ENCODE peak calls at places on chromosomes 6 and 20, in eight cellular contexts. F, K, A, X, B, Z, J and L are unnamed samples. For H3K4me1, the result is how much of the 10 kb centered on the place peaks cover.

GRCh38 chr6:23045280-23045679 is 475.9 kb downstream of the HDGFL1 start:
- DNase-seq in Z (no peak), J (no peak), K (no peak), A (no peak), X (no peak), F (no peak), B (no peak), L (no peak)

GRCh38 chr6:157586476-157587126 is 205.6 kb downstream of the ZDHHC14 start:
- DNase-seq in F (no peak), B (no peak), X (no peak), K (no peak), A (no peak), Z (no peak), J (no peak), L (no peak)

GRCh38 chr6:19478992-19479391 is 358.2 kb upstream of the ID4 start:
- DNase-seq in B (no peak), Z (no peak), F (no peak), A (no peak), J (no peak), K (no peak), X (no peak), L (no peak)

GRCh38 chr6:82506526-82506925 is 142.9 kb downstream of the TPBG start:
- DNase-seq in J (no peak), B (no peak), X (peak), Z (no peak), A (no peak), F (no peak), K (no peak), L (no peak)

GRCh38 chr6:151317206-151317994 is 74.0 kb downstream of the ZBTB2 start:
- DNase-seq in K (no peak), B (no peak), A (no peak), J (no peak), F (no peak), Z (no peak), X (peak), L (no peak)

GRCh38 chr6:75117701-75118100 is 88.2 kb downstream of the COL12A1 start:
- DNase-seq in J (no peak), B (no peak), K (no peak), X (no peak), A (no peak), Z (no peak), F (no peak), L (no peak)

GRCh38 chr6:134117409-134117808 is 65.0 kb upstream of the SLC2A12 start:
- DNase-seq in F (no peak), Z (no peak), J (no peak), A (no peak), K (no peak), B (no peak), X (no peak), L (no peak)

GRCh38 chr20:57573893-57574292 is 13.0 kb downstream of the PCK1 start:
- DNase-seq in X (no peak), Z (no peak), K (no peak), A (no peak), B (no peak), J (peak), F (no peak), L (no peak)

GRCh38 chr6:8182857-8183256 is 80.5 kb upstream of the EEF1E1 start:
- DNase-seq in Z (no peak), F (no peak), B (no peak), A (no peak), X (no peak), K (no peak), J (no peak), L (no peak)

GRCh38 chr6:129936329-129937165 is 75.4 kb upstream of the TMEM244 start:
- DNase-seq in Z (no peak), J (no peak), F (no peak), X (peak), A (peak), K (peak), B (peak), L (no peak)

GRCh38 chr20:58604410-58604881 is 46.6 kb upstream of the STX16 start:
- DNase-seq in X (no peak), A (no peak), F (no peak), J (peak), Z (no peak), K (no peak), B (no peak), L (peak)

GRCh38 chr6:34813028-34813742 is 21.3 kb downstream of the BLTP3A start:
- DNase-seq in J (no peak), K (no peak), Z (no peak), F (no peak), A (no peak), B (no peak), X (no peak), L (no peak)

GRCh38 chr6:37024665-37025337 is 19.3 kb downstream of the FGD2 start:
- DNase-seq in F (no peak), Z (no peak), X (peak), K (peak), A (peak), B (no peak), J (peak), L (no peak)

GRCh38 chr20:61979090-61979489 is 86.6 kb downstream of the TAF4 start:
- DNase-seq in X (no peak), K (no peak), A (no peak), Z (no peak), J (peak), B (no peak), F (no peak), L (peak)

GRCh38 chr6:106446287-106446885 is 85.9 kb downstream of the CRYBG1 start:
- DNase-seq in A (no peak), J (no peak), Z (no peak), B (no peak), K (no peak), F (no peak), X (peak), L (no peak)

GRCh38 chr6:25991785-25992412 is 29.3 kb downstream of the TRIM38 start:
- DNase-seq in F (peak), Z (peak), A (no peak), X (peak), B (peak), K (peak), J (peak), L (peak)

GRCh38 chr6:27188206-27188884 is 59.2 kb upstream of the PRSS16 start:
- DNase-seq in Z (no peak), B (peak), F (peak), K (peak), X (peak), A (peak), J (peak), L (peak)

GRCh38 chr6:36660771-36661471 is 17.6 kb upstream of the CDKN1A start:
- DNase-seq in B (peak), Z (no peak), A (no peak), J (peak), K (peak), X (no peak), F (peak), L (peak)

GRCh38 chr20:61812771-61813485 is 252.8 kb downstream of the TAF4 start:
- DNase-seq in J (peak), Z (no peak), K (no peak), X (no peak), B (no peak), A (no peak), F (no peak), L (no peak)

GRCh38 chr6:83169511-83169910 is 23.6 kb downstream of the PGM3 start:
- DNase-seq in A (no peak), K (no peak), B (no peak), F (no peak), X (no peak), J (no peak), Z (no peak), L (no peak)

GRCh38 chr6:156977527-156978291 is 200.5 kb downstream of the ARID1B start:
- DNase-seq in Z (no peak), B (no peak), K (peak), J (no peak), X (no peak), F (peak), A (no peak), L (peak)

GRCh38 chr6:108751851-108752732 is 96.1 kb upstream of the ARMC2 start:
- DNase-seq in K (peak), F (peak), J (no peak), A (no peak), B (peak), X (no peak), Z (no peak), L (no peak)

GRCh38 chr20:38304845-38305447 is 990 bp downstream of the BPI start:
- DNase-seq in A (peak), K (no peak), F (no peak), J (peak), X (peak), B (peak), Z (no peak), L (no peak)

GRCh38 chr20:5172903-5173463 is 46.2 kb downstream of the CDS2 start:
- DNase-seq in B (no peak), K (no peak), J (no peak), X (no peak), A (no peak), F (no peak), Z (no peak), L (no peak)

GRCh38 chr20:5170341-5170740 is 43.5 kb downstream of the CDS2 start:
- DNase-seq in K (no peak), A (no peak), F (no peak), B (no peak), J (no peak), Z (no peak), X (no peak), L (no peak)

GRCh38 chr20:5172167-5172586 is 45.4 kb downstream of the CDS2 start:
- DNase-seq in B (no peak), Z (no peak), F (no peak), A (no peak), K (no peak), J (no peak), X (no peak), L (no peak)

GRCh38 chr20:5171790-5172164 is 45.0 kb downstream of the CDS2 start:
- DNase-seq in Z (no peak), K (no peak), B (no peak), X (no peak), J (no peak), A (no peak), F (no peak), L (no peak)

DNA sequence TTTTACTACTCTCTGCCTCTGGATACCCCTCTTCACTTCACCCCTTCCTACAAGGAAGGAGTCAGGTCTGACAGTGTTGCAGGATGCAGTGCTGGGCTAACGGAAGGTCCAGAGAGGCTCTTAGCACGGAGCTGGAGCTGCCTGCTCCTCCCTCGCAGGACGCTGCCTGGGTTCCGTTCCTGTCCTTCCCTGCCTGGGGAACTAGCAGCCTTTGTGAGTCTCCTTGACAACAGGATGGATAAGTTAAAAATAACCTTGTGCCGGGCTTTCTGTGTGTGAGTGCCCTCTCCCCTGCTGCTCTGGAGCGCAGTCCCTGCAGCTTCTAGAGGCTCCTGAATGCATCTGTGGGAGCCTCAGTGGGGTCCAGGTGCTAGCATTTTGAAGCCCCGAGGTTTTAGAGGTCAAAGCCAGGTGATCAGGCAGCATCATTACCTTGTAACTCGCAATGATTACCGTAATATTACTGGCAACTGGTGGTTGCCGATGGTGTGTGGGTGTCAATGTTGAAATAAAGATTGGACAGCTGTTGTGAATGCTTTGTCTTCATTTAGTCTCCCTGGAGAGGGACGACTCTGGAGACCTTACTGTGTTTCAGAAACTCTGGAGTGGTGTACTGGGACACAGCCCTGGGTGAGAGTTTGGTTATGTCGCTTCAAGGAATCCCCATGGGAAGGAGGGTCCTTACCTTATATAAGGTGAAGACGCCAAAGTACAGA is 44.4 kb downstream of the CDS2 start:
- DNase-seq in J (no peak), Z (no peak), X (no peak), A (no peak), K (peak), B (no peak), F (peak), L (no peak)
- H3K4me1 ChIP-seq in J (half or more), Z (under half), X (under half), A (under half), K (under half), B (under half), F (under half), L (under half)

DNA sequence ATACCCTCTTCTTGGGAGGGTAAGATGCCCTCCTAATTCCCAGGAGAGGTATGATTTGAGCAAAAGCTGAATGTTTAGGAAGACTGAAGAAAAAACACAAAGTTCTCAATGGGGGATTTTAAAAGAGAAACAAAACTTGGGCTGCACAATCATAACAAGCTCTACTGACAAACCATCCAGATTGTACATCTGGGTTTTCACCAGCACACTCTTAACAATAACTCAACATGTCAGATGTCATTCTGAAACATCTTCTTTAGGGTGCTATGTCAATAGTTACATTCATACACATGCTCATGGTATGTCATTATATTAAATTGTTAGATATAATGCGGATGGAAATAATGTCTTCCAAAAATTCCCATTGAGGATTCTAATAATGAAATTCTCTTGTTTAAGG is 95.1 kb downstream of the ASCC3 start:
- DNase-seq in A (no peak), K (no peak), B (no peak), Z (no peak), X (no peak), J (no peak), F (no peak), L (no peak)
- TF ChIP-seq POLR2A in A (no peak), K (no peak), B (no peak), Z (no peak), X (no peak), J (no peak), F (no peak), L (no peak)

GRCh38 chr6:1837868-1838267 is 228.2 kb downstream of the FOXC1 start:
- DNase-seq in X (no peak), K (no peak), A (no peak), J (no peak), F (no peak), B (no peak), Z (no peak), L (no peak)
- H3K4me1 ChIP-seq in X (under half), K (under half), A (under half), J (under half), F (under half), B (under half), Z (under half), L (under half)

DNA sequence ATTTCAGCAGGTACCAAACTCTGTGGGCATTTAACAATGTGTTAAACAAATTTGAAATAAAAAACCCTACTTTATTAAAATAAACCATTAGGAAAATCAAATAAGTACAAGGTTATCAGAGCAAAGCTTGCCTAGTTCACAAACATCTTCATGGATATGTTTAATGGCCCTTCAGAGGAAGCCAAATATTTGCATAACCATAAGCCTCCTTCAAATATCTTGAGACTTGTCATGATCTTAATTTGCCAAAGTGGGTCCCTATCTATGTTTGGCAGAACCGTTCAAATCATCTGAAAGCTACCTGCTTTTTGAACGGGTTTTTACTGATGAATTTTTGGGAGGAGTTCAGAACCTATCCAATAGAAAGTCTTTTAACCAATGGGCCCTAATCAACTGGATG is 176.3 kb downstream of the BACH2 start:
- DNase-seq in A (no peak), F (no peak), X (no peak), B (no peak), J (no peak), K (no peak), Z (no peak), L (no peak)
- TF ChIP-seq POLR2A in A (no peak), F (no peak), X (no peak), B (no peak), J (no peak), K (no peak), Z (no peak), L (no peak)

DNA sequence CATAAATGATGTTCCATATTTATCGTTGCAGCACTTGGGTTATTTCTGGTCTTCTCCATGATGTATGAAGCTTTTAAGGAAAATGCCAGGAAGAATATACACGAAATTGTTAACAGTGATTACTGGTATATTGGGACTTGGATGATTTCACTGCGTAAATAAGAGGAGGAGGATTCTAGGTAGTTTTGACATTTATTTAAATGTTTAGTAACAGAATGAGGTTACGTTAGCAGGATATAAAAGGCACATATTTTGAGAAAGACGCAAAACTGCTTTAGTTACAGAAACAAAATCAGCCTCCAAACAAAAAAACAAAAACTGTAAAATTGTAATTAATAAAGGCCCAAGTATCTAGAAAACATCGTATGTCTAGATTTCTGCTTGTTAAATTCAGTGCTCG is 147.7 kb downstream of the JARID2 start:
- DNase-seq in B (no peak), K (no peak), Z (no peak), F (no peak), J (no peak), X (no peak), A (no peak), L (no peak)
- H3K4me1 ChIP-seq in B (under half), K (under half), Z (under half), F (under half), J (half or more), X (under half), A (under half), L (under half)

GRCh38 chr6:139129284-139129683 is 5.6 kb upstream of the HECA start:
- DNase-seq in A (no peak), J (no peak), K (no peak), X (no peak), B (no peak), F (no peak), Z (no peak), L (no peak)

GRCh38 chr6:139126255-139126654 is 8.6 kb upstream of the HECA start:
- DNase-seq in K (no peak), J (no peak), B (no peak), X (no peak), F (no peak), A (no peak), Z (no peak), L (no peak)

GRCh38 chr6:139119553-139119952 is 15.3 kb upstream of the HECA start:
- DNase-seq in X (no peak), Z (no peak), F (no peak), A (no peak), K (no peak), J (no peak), B (no peak), L (no peak)

DNA sequence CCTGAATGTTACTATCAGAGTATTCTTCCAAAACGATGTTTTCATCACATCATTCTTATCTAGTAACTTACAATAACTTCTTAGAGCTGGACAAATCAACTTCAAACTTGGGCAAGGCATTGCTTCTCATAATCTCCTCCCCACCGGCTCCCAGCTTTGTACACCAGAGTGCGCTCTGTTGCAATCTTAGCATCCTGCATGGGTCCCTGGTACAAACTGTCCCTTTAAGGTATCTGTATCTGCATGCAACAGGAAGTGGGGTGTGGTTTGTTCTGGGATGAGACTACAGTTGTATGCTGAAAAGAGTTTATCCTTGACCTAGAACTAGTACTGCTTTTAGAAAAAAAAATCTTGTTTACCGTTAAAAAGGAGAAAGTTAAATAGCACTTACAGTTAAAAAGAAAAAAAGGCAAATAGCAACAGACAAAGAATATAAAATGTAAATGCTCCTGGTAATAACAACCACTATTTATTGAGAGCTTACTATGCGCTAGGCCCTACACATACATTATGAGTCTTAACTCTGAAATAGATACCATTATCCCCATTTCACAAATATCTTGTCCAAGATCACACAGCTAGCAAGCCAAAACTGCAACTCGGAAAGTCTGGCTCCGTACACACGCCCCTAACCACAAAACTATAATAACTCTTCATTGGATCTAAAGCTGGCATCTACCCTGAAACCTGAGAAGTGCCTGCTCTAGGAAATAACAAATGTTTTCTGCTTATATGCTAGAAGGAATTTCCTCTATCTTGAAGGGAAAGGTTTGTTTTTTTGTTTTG is 9.8 kb upstream of the HECA start:
- DNase-seq in B (peak), K (peak), Z (peak), X (peak), A (peak), J (peak), F (peak), L (peak)
- TF ChIP-seq POLR2A in B (no peak), K (no peak), Z (no peak), X (no peak), A (no peak), J (no peak), F (no peak), L (no peak)

GRCh38 chr6:136791296-136792065 is 796 bp downstream of the MAP3K5 start:
- DNase-seq in A (no peak), J (peak), B (peak), F (peak), X (peak), Z (peak), K (peak), L (peak)
- H3K4me1 ChIP-seq in A (under half), J (half or more), B (under half), F (under half), X (under half), Z (under half), K (under half), L (under half)

DNA sequence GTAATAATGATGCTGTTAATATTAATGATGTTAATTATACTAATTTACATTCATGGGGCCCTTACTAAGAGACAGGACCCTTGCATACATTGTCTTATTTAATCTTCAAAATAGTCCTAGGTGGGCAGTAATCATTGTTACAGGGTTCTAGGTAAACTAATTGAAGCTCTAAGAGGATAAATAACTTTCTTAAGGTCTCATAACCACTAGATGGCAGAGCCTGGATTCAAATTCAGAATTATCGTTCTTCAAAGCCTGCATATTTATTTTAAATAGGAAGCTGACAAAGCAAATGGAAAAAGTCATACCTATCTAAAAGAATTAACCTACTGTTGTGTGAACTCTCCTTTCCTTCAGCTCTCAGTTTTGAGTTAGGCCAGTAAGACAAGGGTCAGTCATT is 23.5 kb downstream of the PTCHD4 start:
- DNase-seq in A (peak), Z (no peak), J (no peak), B (no peak), K (no peak), X (peak), F (no peak), L (no peak)
- TF ChIP-seq POLR2A in A (no peak), Z (no peak), J (no peak), B (no peak), K (no peak), X (no peak), F (no peak), L (no peak)